ENCODE peak calls at places on chromosomes 16 and 17, in ten cellular contexts. B is NCI-H748 treated with DMSO at 0.1 percent for 48 hours; R is substantia nigra; P is transverse colon; J is kidney glomerular epithelial cell; N is iPS DF 6.9; Q is mammary epithelial cell; E is activated effector memory CD4-positive, alpha-beta T cell treated with Interleukin-2 at 50 U/mL for 16 hours; D is T-helper 17 cell; T is tibial artery. F is an unnamed sample.

GRCh38 chr17:39660397-39661043 is 4.6 kb upstream of the TCAP start:
- DNase-seq in T (no peak), R (no peak), P (no peak), B (no peak), Q (no peak), J (no peak), D (no peak), N (no peak), E (no peak), F (no peak)

GRCh38 chr17:8665681-8666080 is 35.2 kb upstream of the MYH10 start:
- DNase-seq in D (no peak), N (no peak), E (no peak), B (no peak), T (no peak), P (no peak), J (no peak), R (no peak), Q (no peak), F (no peak)

GRCh38 chr17:3956983-3957382 is 7.3 kb downstream of the ATP2A3 start:
- DNase-seq in N (no peak), J (no peak), D (no peak), T (no peak), P (no peak), Q (no peak), E (no peak), B (peak), R (no peak), F (no peak)

GRCh38 chr17:4161179-4161559 is 18.2 kb downstream of the CYB5D2 start:
- DNase-seq in B (no peak), D (no peak), Q (peak), P (no peak), T (no peak), R (peak), J (peak), E (no peak), N (no peak), F (no peak)

GRCh38 chr16:53732296-53732929 is 28.5 kb downstream of the FTO start:
- DNase-seq in E (no peak), T (no peak), Q (no peak), P (peak), R (no peak), B (no peak), J (no peak), N (no peak), D (no peak), F (no peak)

GRCh38 chr17:50841949-50842354 is 6.6 kb downstream of the WFIKKN2 start:
- DNase-seq in E (peak), P (peak), D (peak), N (no peak), T (peak), J (peak), Q (peak), R (peak), B (peak), F (peak)

GRCh38 chr17:82756166-82756565 is 4.3 kb downstream of the TBCD start:
- DNase-seq in Q (no peak), E (no peak), N (no peak), T (no peak), D (no peak), B (no peak), J (no peak), P (no peak), R (no peak), F (no peak)

GRCh38 chr17:63482509-63482908 is 5.6 kb downstream of the ACE start:
- DNase-seq in D (no peak), B (no peak), Q (no peak), R (no peak), N (no peak), T (no peak), E (no peak), J (no peak), P (no peak), F (no peak)

GRCh38 chr17:3474212-3474611 is 1.6 kb upstream of the ASPA start:
- DNase-seq in D (no peak), R (no peak), Q (no peak), B (peak), J (peak), N (no peak), E (no peak), P (no peak), T (no peak), F (no peak)

GRCh38 chr17:43545383-43545632 is 832 bp downstream of the ETV4 start:
- DNase-seq in E (peak), Q (no peak), D (no peak), J (no peak), R (no peak), P (peak), B (no peak), N (no peak), T (no peak), F (peak)

GRCh38 chr17:38617967-38618760 is 12.4 kb upstream of the SRCIN1 start:
- DNase-seq in D (no peak), Q (no peak), P (no peak), N (no peak), T (no peak), J (no peak), E (no peak), R (no peak), B (no peak), F (peak)

F was measured in GM12892.